ENCODE peak calls at places on chromosomes 5 and 9, in six cellular contexts. S, K, W, R, P and X are unnamed samples.

GRCh38 chr5:178965465-178966055 is 24.6 kb downstream of the ZNF454 start:
- DNase-seq in S (no peak), K (no peak), W (no peak), R (no peak), P (no peak), X (no peak)

GRCh38 chr9:34197756-34198711 is 19.2 kb downstream of the UBAP1 start:
- DNase-seq in S (no peak), K (no peak), W (no peak), R (no peak), P (no peak), X (no peak)

GRCh38 chr5:83924171-83924570 is 203.5 kb upstream of the HAPLN1 start:
- DNase-seq in S (no peak), K (no peak), W (no peak), R (no peak), P (no peak), X (no peak)

GRCh38 chr9:130893250-130894101 is 3.1 kb downstream of the QRFP start:
- DNase-seq in S (no peak), K (peak), W (no peak), R (no peak), P (no peak), X (peak)

GRCh38 chr5:53331463-53331862 is 149.0 kb upstream of the FST start:
- DNase-seq in S (no peak), K (no peak), W (no peak), R (no peak), P (no peak), X (no peak)

GRCh38 chr9:116721944-116722343 is 34.8 kb downstream of the TRIM32 start:
- DNase-seq in S (no peak), K (no peak), W (no peak), R (no peak), P (no peak), X (no peak)

GRCh38 chr5:142017832-142018427 is 5.1 kb upstream of the GNPDA1 start:
- DNase-seq in S (no peak), K (no peak), W (no peak), R (no peak), P (no peak), X (no peak)

GRCh38 chr5:6761333-6761732 is 48.1 kb downstream of the TENT4A start:
- DNase-seq in S (no peak), K (no peak), W (no peak), R (no peak), P (no peak), X (no peak)

GRCh38 chr5:1112596-1113331 is 901 bp upstream of the SLC12A7 start:
- DNase-seq in S (no peak), K (no peak), W (no peak), R (no peak), P (no peak), X (no peak)

GRCh38 chr5:138528744-138529469 is 14.1 kb downstream of the ETF1 start:
- DNase-seq in S (no peak), K (no peak), W (no peak), R (no peak), P (no peak), X (no peak)

GRCh38 chr5:102959055-102959454 is 160.9 kb downstream of the GIN1 start:
- DNase-seq in S (no peak), K (no peak), W (no peak), R (no peak), P (no peak), X (no peak)

GRCh38 chr9:87167616-87168015 is 220.3 kb upstream of the GAS1 start:
- DNase-seq in S (no peak), K (no peak), W (no peak), R (no peak), P (no peak), X (no peak)

GRCh38 chr9:20495133-20495532 is 127.2 kb downstream of the MLLT3 start:
- DNase-seq in S (no peak), K (no peak), W (no peak), R (no peak), P (no peak), X (no peak)

GRCh38 chr5:72314571-72315172 is 5.4 kb downstream of the MRPS27 start:
- DNase-seq in S (no peak), K (no peak), W (peak), R (no peak), P (no peak), X (no peak)

GRCh38 chr9:116594552-116594951 is 92.6 kb upstream of the TRIM32 start:
- DNase-seq in S (no peak), K (no peak), W (no peak), R (no peak), P (no peak), X (no peak)